ENCODE peak calls at places on chromosomes 16 and 17, in four cellular contexts. Z, K, N and G are unnamed samples.

GRCh38 chr16:67277294-67277998 is 1.9 kb upstream of the PLEKHG4 start:
- DNase-seq in Z (no peak), K (no peak), N (no peak), G (no peak)

GRCh38 chr16:878071-878784 is 77.7 kb upstream of the GNG13 start:
- DNase-seq in Z (no peak), K (no peak), N (no peak), G (peak)

GRCh38 chr17:74757931-74758845 is 9.8 kb downstream of the NHERF1 start:
- DNase-seq in Z (no peak), K (no peak), N (no peak), G (no peak)

GRCh38 chr17:8189041-8189710 is 804 bp downstream of the BORCS6 start:
- DNase-seq in Z (no peak), K (no peak), N (no peak), G (peak)

GRCh38 chr17:71709974-71710373 is 410.8 kb upstream of the SOX9 start:
- DNase-seq in Z (no peak), K (no peak), N (no peak), G (no peak)

GRCh38 chr17:81280571-81280970 is 14.5 kb downstream of the SLC38A10 start:
- DNase-seq in Z (no peak), K (no peak), N (no peak), G (no peak)

GRCh38 chr16:66668777-66669444 is 27.6 kb downstream of the CMTM4 start:
- DNase-seq in Z (no peak), K (no peak), N (no peak), G (no peak)

GRCh38 chr16:19980866-19981265 is 92.8 kb downstream of the GPR139 start:
- DNase-seq in Z (peak), K (no peak), N (no peak), G (no peak)

GRCh38 chr17:12580640-12581039 is 85.0 kb upstream of the MYOCD start:
- DNase-seq in Z (no peak), K (no peak), N (no peak), G (no peak)

GRCh38 chr16:55474821-55475220 is 4.2 kb upstream of the MMP2 start:
- DNase-seq in Z (no peak), K (no peak), N (no peak), G (no peak)

GRCh38 chr16:27498426-27498825 is 51.3 kb downstream of the GTF3C1 start:
- DNase-seq in Z (no peak), K (no peak), N (no peak), G (no peak)

GRCh38 chr17:8062435-8062806 is 23.6 kb downstream of the ALOX15B start:
- DNase-seq in Z (no peak), K (no peak), N (no peak), G (no peak)

GRCh38 chr16:19468300-19468699 is 50.6 kb downstream of the TMC5 start:
- DNase-seq in Z (no peak), K (no peak), N (no peak), G (no peak)

GRCh38 chr17:43917016-43917347 is 9.6 kb upstream of the MPP2 start:
- DNase-seq in Z (no peak), K (no peak), N (no peak), G (no peak)

GRCh38 chr17:34377078-34377823 is 14.2 kb upstream of the CCL1 start:
- DNase-seq in Z (no peak), K (no peak), N (no peak), G (no peak)

GRCh38 chr16:89248196-89249005 is 30.9 kb downstream of the ZNF778 start:
- DNase-seq in Z (no peak), K (no peak), N (no peak), G (no peak)

GRCh38 chr17:41966453-41967140 is at the start of gene CNP:
- DNase-seq in Z (peak), K (peak), N (peak), G (peak)

GRCh38 chr16:30813821-30814189 is 26.8 kb upstream of the ZNF629 start:
- DNase-seq in Z (no peak), K (no peak), N (no peak), G (no peak)